ENCODE peak calls at places on chromosomes 5 and 9, in five cellular contexts. E is stimulated activated CD4-positive, alpha-beta T cell treated with anti-CD3 and anti-CD28 coated beads, Interleukin-4, amount 100 ng/mL, for 24 hours; I is NCI-H345; N is stimulated activated naive CD4-positive, alpha-beta T cell; D is nephron progenitor cell. G is an unnamed sample.

GRCh38 chr5:126354012-126354856 is 69.0 kb upstream of the GRAMD2B start:
- DNase-seq in D (no peak), I (peak), N (peak), E (no peak), G (no peak)

GRCh38 chr5:150053231-150053626 is 33.1 kb downstream of the CSF1R start:
- DNase-seq in E (no peak), D (no peak), N (no peak), I (no peak), G (no peak)

GRCh38 chr9:100309992-100310391 is 42.8 kb downstream of the TEX10 start:
- DNase-seq in D (no peak), N (no peak), E (no peak), I (no peak), G (no peak)

GRCh38 chr5:68973696-68974095 is 120.1 kb upstream of the SLC30A5 start:
- DNase-seq in E (no peak), I (no peak), D (no peak), N (no peak), G (no peak)

GRCh38 chr9:75130621-75131020 is 42.3 kb downstream of the OSTF1 start:
- DNase-seq in E (no peak), D (no peak), N (no peak), I (no peak), G (no peak)

GRCh38 chr9:107760469-107761242 is 271.1 kb upstream of the KLF4 start:
- DNase-seq in E (no peak), D (no peak), I (no peak), N (no peak), G (no peak)

GRCh38 chr5:68367274-68367673 is 151.7 kb downstream of the PIK3R1 start:
- DNase-seq in N (no peak), I (no peak), E (no peak), D (no peak), G (no peak)

GRCh38 chr9:134187110-134187531 is 22.8 kb upstream of the RNU6ATAC start:
- DNase-seq in D (no peak), N (no peak), E (no peak), I (no peak), G (no peak)

GRCh38 chr5:6446042-6446441 is 2.6 kb upstream of the UBE2QL1 start:
- DNase-seq in I (no peak), N (no peak), E (no peak), D (no peak), G (no peak)

GRCh38 chr5:108084105-108084504 is 297.8 kb downstream of the FBXL17 start:
- DNase-seq in I (no peak), N (no peak), D (no peak), E (no peak), G (no peak)

G was measured in activated CD8-positive, alpha-beta T cell treated with anti-CD3 and anti-CD28 coated beads, Interleukin-2, amount 10 ng/mL, durations not matched to agents 7 days and 5 days.